ENCODE peak calls at places on chromosomes 4 and X, in four cellular contexts. One of them, this sample, is unnamed.

GRCh38 chrX:54024350-54024749 is 19.9 kb downstream of the PHF8 start:
- DNase-seq in right atrium auricular region: no peak
- DNase-seq in A673: no peak
- DNase-seq in K562: no peak
- DNase-seq in this sample: no peak

GRCh38 chr4:1012031-1012739 is 759 bp downstream of the FGFRL1 start:
- DNase-seq in right atrium auricular region: no peak
- DNase-seq in A673: peak; percentile 71
- DNase-seq in K562: peak; percentile 76
- DNase-seq in this sample: no peak

GRCh38 chr4:105399535-105400161 is 74.2 kb downstream of the PPA2 start:
- DNase-seq in right atrium auricular region: no peak
- DNase-seq in A673: no peak
- DNase-seq in K562: no peak
- DNase-seq in this sample: no peak

GRCh38 chrX:75155454-75155829 is 641 bp downstream of the ABCB7 start:
- DNase-seq in right atrium auricular region: no peak
- DNase-seq in A673: peak; percentile 4
- DNase-seq in K562: peak; percentile 12
- DNase-seq in this sample: no peak

GRCh38 chrX:41720125-41720780 is 3.7 kb upstream of the GPR82 start:
- DNase-seq in right atrium auricular region: no peak
- DNase-seq in A673: no peak
- DNase-seq in K562: no peak
- DNase-seq in this sample: no peak

GRCh38 chrX:95764972-95765451 is 919.6 kb upstream of the DIAPH2 start:
- DNase-seq in right atrium auricular region: no peak
- DNase-seq in A673: peak; percentile 74
- DNase-seq in K562: no peak
- DNase-seq in this sample: no peak

GRCh38 chr4:151472711-151473110 is 63.7 kb downstream of the FHIP1A start:
- DNase-seq in right atrium auricular region: no peak
- DNase-seq in A673: no peak
- DNase-seq in K562: no peak
- DNase-seq in this sample: no peak

GRCh38 chrX:46386511-46386910 is 158.7 kb downstream of the ZNF674 start:
- DNase-seq in right atrium auricular region: no peak
- DNase-seq in A673: no peak
- DNase-seq in K562: no peak
- DNase-seq in this sample: no peak

GRCh38 chrX:148135738-148136137 is 154.6 kb downstream of the FMR1NB start:
- DNase-seq in right atrium auricular region: no peak
- DNase-seq in A673: no peak
- DNase-seq in K562: no peak
- DNase-seq in this sample: no peak

GRCh38 chr4:140052050-140052449 is 101.9 kb downstream of the MAML3 start:
- DNase-seq in right atrium auricular region: no peak
- DNase-seq in A673: peak; percentile 47
- DNase-seq in K562: no peak
- DNase-seq in this sample: no peak

GRCh38 chr4:173213296-173213695 is 44.7 kb downstream of the GALNT7 start:
- DNase-seq in right atrium auricular region: no peak
- DNase-seq in A673: no peak
- DNase-seq in K562: no peak
- DNase-seq in this sample: no peak

GRCh38 chrX:2578864-2579263 is 78.1 kb upstream of the DHRSX start:
- DNase-seq in right atrium auricular region: no peak
- DNase-seq in A673: no peak
- DNase-seq in K562: no peak
- DNase-seq in this sample: no peak

GRCh38 chr4:74114234-74114633 is 15.2 kb upstream of the CXCL2 start:
- DNase-seq in right atrium auricular region: no peak
- DNase-seq in A673: no peak
- DNase-seq in K562: no peak
- DNase-seq in this sample: no peak

GRCh38 chr4:8537041-8537461 is 43.1 kb upstream of the GPR78 start:
- DNase-seq in right atrium auricular region: peak; percentile 63
- DNase-seq in A673: peak; percentile 59
- DNase-seq in K562: no peak
- DNase-seq in this sample: no peak

GRCh38 chr4:8539661-8540060 is 40.5 kb upstream of the GPR78 start:
- DNase-seq in right atrium auricular region: no peak
- DNase-seq in A673: no peak
- DNase-seq in K562: no peak
- DNase-seq in this sample: no peak

GRCh38 chr4:8536467-8536866 is 43.7 kb upstream of the GPR78 start:
- DNase-seq in right atrium auricular region: no peak
- DNase-seq in A673: no peak
- DNase-seq in K562: no peak
- DNase-seq in this sample: no peak

GRCh38 chr4:8538703-8539567 is 41.3 kb upstream of the GPR78 start:
- DNase-seq in right atrium auricular region: no peak
- DNase-seq in A673: no peak
- DNase-seq in K562: no peak
- DNase-seq in this sample: no peak

GRCh38 chr4:8538076-8538702 is 42.0 kb upstream of the GPR78 start:
- DNase-seq in right atrium auricular region: no peak
- DNase-seq in A673: no peak
- DNase-seq in K562: no peak
- DNase-seq in this sample: no peak
- H3K27ac ChIP-seq in right atrium auricular region: no peak overlapping the region
- H3K27ac ChIP-seq in A673: no peak overlapping the region
- H3K27ac ChIP-seq in K562: no peak overlapping the region
- H3K27ac ChIP-seq in this sample: no peak overlapping the region

GRCh38 chrX:71634366-71634765 is 16.1 kb upstream of the CXCR3 start:
- DNase-seq in right atrium auricular region: no peak
- DNase-seq in A673: no peak
- DNase-seq in K562: no peak
- DNase-seq in this sample: no peak

GRCh38 chrX:71637253-71637618 is 18.9 kb upstream of the CXCR3 start:
- DNase-seq in right atrium auricular region: no peak
- DNase-seq in A673: no peak
- DNase-seq in K562: no peak
- DNase-seq in this sample: no peak

GRCh38 chrX:71637848-71638247 is 19.5 kb upstream of the CXCR3 start:
- DNase-seq in right atrium auricular region: no peak
- DNase-seq in A673: no peak
- DNase-seq in K562: no peak
- DNase-seq in this sample: no peak

GRCh38 chrX:71638409-71638808 is 20.1 kb upstream of the CXCR3 start:
- DNase-seq in right atrium auricular region: no peak
- DNase-seq in A673: no peak
- DNase-seq in K562: no peak
- DNase-seq in this sample: no peak

GRCh38 chrX:71636438-71637252 is 18.3 kb upstream of the CXCR3 start:
- DNase-seq in right atrium auricular region: no peak
- DNase-seq in A673: no peak
- DNase-seq in K562: no peak
- DNase-seq in this sample: no peak
- H3K27ac ChIP-seq in right atrium auricular region: no peak overlapping the region
- H3K27ac ChIP-seq in A673: no peak overlapping the region
- H3K27ac ChIP-seq in K562: no peak overlapping the region
- H3K27ac ChIP-seq in this sample: no peak overlapping the region

GRCh38 chrX:38315186-38315585 is 12.1 kb downstream of the RPGR start:
- DNase-seq in right atrium auricular region: no peak
- DNase-seq in A673: no peak
- DNase-seq in K562: no peak
- DNase-seq in this sample: no peak

GRCh38 chrX:38326086-38326485 is 1.2 kb downstream of the RPGR start:
- DNase-seq in right atrium auricular region: no peak
- DNase-seq in A673: no peak
- DNase-seq in K562: no peak
- DNase-seq in this sample: no peak

GRCh38 chrX:38318196-38318595 is 9.1 kb downstream of the RPGR start:
- DNase-seq in right atrium auricular region: no peak
- DNase-seq in A673: no peak
- DNase-seq in K562: no peak
- DNase-seq in this sample: no peak

GRCh38 chrX:38318606-38319005 is 8.7 kb downstream of the RPGR start:
- DNase-seq in right atrium auricular region: no peak
- DNase-seq in A673: no peak
- DNase-seq in K562: no peak
- DNase-seq in this sample: no peak

GRCh38 chrX:38320819-38321218 is 6.5 kb downstream of the RPGR start:
- DNase-seq in right atrium auricular region: no peak
- DNase-seq in A673: no peak
- DNase-seq in K562: no peak
- DNase-seq in this sample: no peak
- H3K27ac ChIP-seq in right atrium auricular region: no peak overlapping the region
- H3K27ac ChIP-seq in A673: no peak overlapping the region
- H3K27ac ChIP-seq in K562: no peak overlapping the region
- H3K27ac ChIP-seq in this sample: no peak overlapping the region

GRCh38 chrX:40175416-40176255 is 77.9 kb upstream of the BCOR start:
- DNase-seq in right atrium auricular region: peak; percentile 78
- DNase-seq in A673: peak; percentile 85
- DNase-seq in K562: peak; percentile 44
- DNase-seq in this sample: no peak
- H3K27ac ChIP-seq in right atrium auricular region: peak overlapping the region; percentile 90
- H3K27ac ChIP-seq in A673: peak overlapping the region; percentile 94
- H3K27ac ChIP-seq in K562: peak overlapping the region; percentile 99
- H3K27ac ChIP-seq in this sample: peak overlapping the region; percentile 97

DNA sequence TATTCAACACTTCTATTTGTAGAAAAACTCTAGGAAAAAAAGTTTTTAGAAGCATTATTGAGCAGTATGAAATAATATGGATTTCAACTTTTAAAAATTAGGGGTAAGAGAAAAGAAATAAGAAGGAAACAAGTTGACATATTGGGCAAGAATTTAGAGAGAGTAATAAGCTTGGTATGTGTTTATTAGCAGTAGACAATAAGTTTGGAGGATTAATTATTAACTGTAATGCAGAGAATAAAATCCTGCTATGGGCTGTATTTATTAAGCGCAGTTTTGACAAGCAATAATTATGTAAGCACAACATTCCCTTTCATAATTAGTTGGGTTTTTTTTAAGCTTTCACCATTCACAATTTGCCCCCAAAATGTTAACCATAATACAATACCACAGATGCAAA is 162.7 kb upstream of the SLC7A11 start:
- DNase-seq in right atrium auricular region: no peak
- DNase-seq in A673: no peak
- DNase-seq in K562: no peak
- DNase-seq in this sample: no peak
- H3K27ac ChIP-seq in right atrium auricular region: no peak overlapping the region
- H3K27ac ChIP-seq in A673: no peak overlapping the region
- H3K27ac ChIP-seq in K562: no peak overlapping the region
- H3K27ac ChIP-seq in this sample: no peak overlapping the region

GRCh38 chr4:108173599-108174057 is 4.9 kb upstream of the LEF1 start:
- DNase-seq in right atrium auricular region: no peak
- DNase-seq in A673: no peak
- DNase-seq in K562: no peak
- DNase-seq in this sample: no peak

GRCh38 chr4:108170729-108171540 is 2.2 kb upstream of the LEF1 start:
- DNase-seq in right atrium auricular region: no peak
- DNase-seq in A673: peak; percentile 51
- DNase-seq in K562: no peak
- DNase-seq in this sample: no peak

GRCh38 chr4:108171541-108172230 is 3.0 kb upstream of the LEF1 start:
- DNase-seq in right atrium auricular region: no peak
- DNase-seq in A673: no peak
- DNase-seq in K562: no peak
- DNase-seq in this sample: no peak

GRCh38 chr4:108172780-108173598 is 4.3 kb upstream of the LEF1 start:
- DNase-seq in right atrium auricular region: no peak
- DNase-seq in A673: peak; percentile 55
- DNase-seq in K562: peak; percentile 84
- DNase-seq in this sample: no peak

GRCh38 chr4:108172231-108172779 is 3.6 kb upstream of the LEF1 start:
- DNase-seq in right atrium auricular region: no peak
- DNase-seq in A673: no peak
- DNase-seq in K562: no peak
- DNase-seq in this sample: no peak
- H3K27ac ChIP-seq in right atrium auricular region: no peak overlapping the region
- H3K27ac ChIP-seq in A673: no peak overlapping the region
- H3K27ac ChIP-seq in K562: no peak overlapping the region
- H3K27ac ChIP-seq in this sample: no peak overlapping the region

DNA sequence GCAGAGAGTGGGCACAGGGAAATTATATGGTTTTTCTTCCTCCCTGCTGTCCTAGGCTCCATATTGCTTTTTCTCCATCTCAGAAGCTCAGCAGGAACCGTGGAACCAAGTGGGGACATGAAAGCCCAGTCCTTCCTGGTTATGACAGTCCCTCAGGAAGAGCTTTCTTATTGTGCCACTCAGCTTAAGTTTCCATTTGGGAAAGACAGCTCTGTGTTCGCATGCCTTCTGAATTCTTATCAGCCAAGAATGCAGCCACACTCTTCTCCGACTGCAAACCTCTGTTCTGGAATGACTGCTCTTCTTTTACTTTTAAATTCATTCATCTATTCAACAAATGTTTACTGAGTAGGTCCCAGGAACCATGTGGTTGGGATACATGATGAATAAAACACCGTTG is 58.0 kb upstream of the PPARGC1A start:
- DNase-seq in right atrium auricular region: no peak
- DNase-seq in A673: no peak
- DNase-seq in K562: no peak
- DNase-seq in this sample: no peak
- H3K27ac ChIP-seq in right atrium auricular region: no peak overlapping the region
- H3K27ac ChIP-seq in A673: no peak overlapping the region
- H3K27ac ChIP-seq in K562: no peak overlapping the region
- H3K27ac ChIP-seq in this sample: no peak overlapping the region

GRCh38 chr4:101140228-101140627 is 207.1 kb downstream of the PPP3CA start:
- DNase-seq in right atrium auricular region: no peak
- DNase-seq in A673: peak; percentile 50
- DNase-seq in K562: no peak
- DNase-seq in this sample: no peak
- H3K27ac ChIP-seq in right atrium auricular region: no peak overlapping the region
- H3K27ac ChIP-seq in A673: no peak overlapping the region
- H3K27ac ChIP-seq in K562: no peak overlapping the region
- H3K27ac ChIP-seq in this sample: no peak overlapping the region

This sample was measured in coronary artery.